ENCODE peak calls at places on chromosomes 1 and 21, in nine cellular contexts. One of them, this sample, is unnamed.
A peak's percentile ranks its signal among the peaks of the same experiment; 100 is the strongest.

GRCh38 chr1:44723496-44724407 is 7.2 kb downstream of the RNU5D-1 start:
- DNase-seq in astrocyte of the cerebellum: no peak
- DNase-seq in left lung: no peak
- DNase-seq in PC-3: no peak
- DNase-seq in AG04450: no peak
- DNase-seq in CD8-positive, alpha-beta T cell: no peak
- DNase-seq in GM10248: peak; percentile 68
- DNase-seq in GM13976: peak; percentile 68
- DNase-seq in cardiac fibroblast: no peak
- DNase-seq in this sample: no peak

GRCh38 chr1:93607814-93608187 is 73.8 kb downstream of the BCAR3 start:
- DNase-seq in astrocyte of the cerebellum: no peak
- DNase-seq in left lung: no peak
- DNase-seq in PC-3: peak; percentile 27
- DNase-seq in AG04450: no peak
- DNase-seq in CD8-positive, alpha-beta T cell: no peak
- DNase-seq in GM10248: peak; percentile 84
- DNase-seq in GM13976: peak; percentile 85
- DNase-seq in cardiac fibroblast: peak; percentile 77
- DNase-seq in this sample: peak; percentile 50

GRCh38 chr1:35049116-35049515 is 17.4 kb upstream of the ZMYM6 start:
- DNase-seq in astrocyte of the cerebellum: no peak
- DNase-seq in left lung: no peak
- DNase-seq in PC-3: no peak
- DNase-seq in AG04450: no peak
- DNase-seq in CD8-positive, alpha-beta T cell: no peak
- DNase-seq in GM10248: no peak
- DNase-seq in GM13976: no peak
- DNase-seq in cardiac fibroblast: peak; percentile 60
- DNase-seq in this sample: peak; percentile 33

GRCh38 chr1:32889731-32890278 is 3.5 kb downstream of the HPCA start:
- DNase-seq in astrocyte of the cerebellum: no peak
- DNase-seq in left lung: no peak
- DNase-seq in PC-3: no peak
- DNase-seq in AG04450: no peak
- DNase-seq in CD8-positive, alpha-beta T cell: no peak
- DNase-seq in GM10248: no peak
- DNase-seq in GM13976: no peak
- DNase-seq in cardiac fibroblast: no peak
- DNase-seq in this sample: no peak

GRCh38 chr1:115158181-115158580 is 68.9 kb upstream of the TSPAN2 start:
- DNase-seq in astrocyte of the cerebellum: no peak
- DNase-seq in left lung: no peak
- DNase-seq in PC-3: peak; percentile 39
- DNase-seq in AG04450: no peak
- DNase-seq in CD8-positive, alpha-beta T cell: no peak
- DNase-seq in GM10248: no peak
- DNase-seq in GM13976: no peak
- DNase-seq in cardiac fibroblast: peak; percentile 63
- DNase-seq in this sample: peak; percentile 81

GRCh38 chr1:84834419-84835064 is 58.5 kb downstream of the LPAR3 start:
- DNase-seq in astrocyte of the cerebellum: peak; percentile 71
- DNase-seq in left lung: no peak
- DNase-seq in PC-3: peak; percentile 95
- DNase-seq in AG04450: no peak
- DNase-seq in CD8-positive, alpha-beta T cell: no peak
- DNase-seq in GM10248: no peak
- DNase-seq in GM13976: no peak
- DNase-seq in cardiac fibroblast: peak; percentile 82
- DNase-seq in this sample: peak; percentile 63

GRCh38 chr21:38467911-38468310 is 30.4 kb downstream of the ERG start:
- DNase-seq in astrocyte of the cerebellum: no peak
- DNase-seq in left lung: no peak
- DNase-seq in PC-3: no peak
- DNase-seq in AG04450: no peak
- DNase-seq in CD8-positive, alpha-beta T cell: no peak
- DNase-seq in GM10248: no peak
- DNase-seq in GM13976: no peak
- DNase-seq in cardiac fibroblast: no peak
- DNase-seq in this sample: no peak

GRCh38 chr21:35107520-35107919 is 58.4 kb upstream of the RUNX1 start:
- DNase-seq in astrocyte of the cerebellum: no peak
- DNase-seq in left lung: no peak
- DNase-seq in PC-3: no peak
- DNase-seq in AG04450: no peak
- DNase-seq in CD8-positive, alpha-beta T cell: no peak
- DNase-seq in GM10248: no peak
- DNase-seq in GM13976: no peak
- DNase-seq in cardiac fibroblast: no peak
- DNase-seq in this sample: no peak

GRCh38 chr1:234848972-234849641 is 239.1 kb upstream of the IRF2BP2 start:
- DNase-seq in astrocyte of the cerebellum: peak; percentile 97
- DNase-seq in left lung: no peak
- DNase-seq in PC-3: peak; percentile 83
- DNase-seq in AG04450: no peak
- DNase-seq in CD8-positive, alpha-beta T cell: no peak
- DNase-seq in GM10248: no peak
- DNase-seq in GM13976: no peak
- DNase-seq in cardiac fibroblast: peak; percentile 71
- DNase-seq in this sample: peak; percentile 92

GRCh38 chr1:156463874-156464273 is 36.7 kb downstream of the MEF2D start:
- DNase-seq in astrocyte of the cerebellum: no peak
- DNase-seq in left lung: no peak
- DNase-seq in PC-3: no peak
- DNase-seq in AG04450: no peak
- DNase-seq in CD8-positive, alpha-beta T cell: no peak
- DNase-seq in GM10248: no peak
- DNase-seq in GM13976: no peak
- DNase-seq in cardiac fibroblast: peak; percentile 63
- DNase-seq in this sample: no peak

GRCh38 chr1:39568208-39568607 is 8.4 kb downstream of the PABPC4 start:
- DNase-seq in astrocyte of the cerebellum: no peak
- DNase-seq in left lung: no peak
- DNase-seq in PC-3: no peak
- DNase-seq in AG04450: no peak
- DNase-seq in CD8-positive, alpha-beta T cell: no peak
- DNase-seq in GM10248: no peak
- DNase-seq in GM13976: no peak
- DNase-seq in cardiac fibroblast: no peak
- DNase-seq in this sample: no peak

GRCh38 chr1:39570477-39571177 is 6.0 kb downstream of the PABPC4 start:
- DNase-seq in astrocyte of the cerebellum: no peak
- DNase-seq in left lung: no peak
- DNase-seq in PC-3: no peak
- DNase-seq in AG04450: no peak
- DNase-seq in CD8-positive, alpha-beta T cell: no peak
- DNase-seq in GM10248: no peak
- DNase-seq in GM13976: no peak
- DNase-seq in cardiac fibroblast: no peak
- DNase-seq in this sample: no peak

GRCh38 chr1:39571178-39571483 is 5.5 kb downstream of the PABPC4 start:
- DNase-seq in astrocyte of the cerebellum: no peak
- DNase-seq in left lung: no peak
- DNase-seq in PC-3: no peak
- DNase-seq in AG04450: no peak
- DNase-seq in CD8-positive, alpha-beta T cell: no peak
- DNase-seq in GM10248: no peak
- DNase-seq in GM13976: no peak
- DNase-seq in cardiac fibroblast: no peak
- DNase-seq in this sample: no peak

GRCh38 chr1:39567302-39567701 is 9.3 kb downstream of the PABPC4 start:
- DNase-seq in astrocyte of the cerebellum: no peak
- DNase-seq in left lung: no peak
- DNase-seq in PC-3: no peak
- DNase-seq in AG04450: no peak
- DNase-seq in CD8-positive, alpha-beta T cell: no peak
- DNase-seq in GM10248: no peak
- DNase-seq in GM13976: no peak
- DNase-seq in cardiac fibroblast: no peak
- DNase-seq in this sample: no peak

DNA sequence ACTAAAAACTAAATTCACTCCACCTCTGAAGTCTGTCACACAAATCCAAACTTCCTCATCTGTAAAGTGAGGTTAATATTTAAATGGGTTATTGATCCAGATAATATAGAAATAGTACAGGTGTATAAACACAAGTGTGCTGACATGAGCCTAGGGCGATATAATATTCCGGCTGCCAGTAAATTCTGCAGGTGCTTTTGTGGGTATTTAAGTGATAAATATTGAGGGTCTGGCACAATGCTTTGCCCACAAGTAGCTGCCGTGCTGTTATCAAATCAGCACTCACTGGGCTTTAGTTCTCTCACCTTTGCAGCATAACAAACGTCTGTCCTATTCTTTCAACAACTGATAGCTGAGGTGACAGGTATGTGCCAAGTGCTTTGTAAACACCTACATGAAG is 7.6 kb downstream of the PABPC4 start:
- DNase-seq in astrocyte of the cerebellum: no peak
- DNase-seq in left lung: no peak
- DNase-seq in PC-3: no peak
- DNase-seq in AG04450: no peak
- DNase-seq in CD8-positive, alpha-beta T cell: no peak
- DNase-seq in GM10248: no peak
- DNase-seq in GM13976: no peak
- DNase-seq in cardiac fibroblast: no peak
- DNase-seq in this sample: no peak
- TF ChIP-seq CTCF in astrocyte of the cerebellum: no peak
- TF ChIP-seq CTCF in left lung: no peak
- TF ChIP-seq CTCF in PC-3: no peak
- TF ChIP-seq CTCF in AG04450: no peak
- TF ChIP-seq CTCF in CD8-positive, alpha-beta T cell: no peak
- TF ChIP-seq CTCF in GM10248: no peak
- TF ChIP-seq CTCF in GM13976: no peak
- TF ChIP-seq CTCF in cardiac fibroblast: no peak
- TF ChIP-seq CTCF in this sample: no peak

DNA sequence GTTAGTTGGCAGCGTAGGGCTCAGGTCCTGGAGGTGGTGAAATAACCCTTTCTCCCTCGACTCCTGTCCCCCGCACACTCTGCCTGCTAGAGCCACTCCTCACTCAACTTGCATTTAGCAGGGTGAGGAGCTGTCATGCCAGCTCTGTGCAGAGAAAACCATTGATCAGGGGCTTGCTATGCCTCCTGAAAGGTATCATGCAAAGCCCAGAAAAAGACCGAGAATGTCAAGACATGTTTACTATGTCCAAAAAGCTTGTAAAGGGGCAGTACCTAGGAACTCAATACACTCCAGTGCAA is 18.0 kb downstream of the ALDH4A1 start:
- DNase-seq in astrocyte of the cerebellum: no peak
- DNase-seq in left lung: no peak
- DNase-seq in PC-3: no peak
- DNase-seq in AG04450: no peak
- DNase-seq in CD8-positive, alpha-beta T cell: no peak
- DNase-seq in GM10248: no peak
- DNase-seq in GM13976: no peak
- DNase-seq in cardiac fibroblast: no peak
- DNase-seq in this sample: no peak
- TF ChIP-seq CTCF in astrocyte of the cerebellum: no peak
- TF ChIP-seq CTCF in left lung: no peak
- TF ChIP-seq CTCF in PC-3: peak; percentile 5
- TF ChIP-seq CTCF in AG04450: no peak
- TF ChIP-seq CTCF in CD8-positive, alpha-beta T cell: peak; percentile 45
- TF ChIP-seq CTCF in GM10248: no peak
- TF ChIP-seq CTCF in GM13976: no peak
- TF ChIP-seq CTCF in cardiac fibroblast: no peak
- TF ChIP-seq CTCF in this sample: peak; percentile 67

GRCh38 chr1:157628773-157629172 is 30.9 kb upstream of the FCRL4 start:
- DNase-seq in astrocyte of the cerebellum: no peak
- DNase-seq in left lung: no peak
- DNase-seq in PC-3: no peak
- DNase-seq in AG04450: no peak
- DNase-seq in CD8-positive, alpha-beta T cell: no peak
- DNase-seq in GM10248: no peak
- DNase-seq in GM13976: no peak
- DNase-seq in cardiac fibroblast: no peak
- DNase-seq in this sample: no peak

GRCh38 chr1:157622471-157622870 is 24.6 kb upstream of the FCRL4 start:
- DNase-seq in astrocyte of the cerebellum: no peak
- DNase-seq in left lung: no peak
- DNase-seq in PC-3: no peak
- DNase-seq in AG04450: no peak
- DNase-seq in CD8-positive, alpha-beta T cell: no peak
- DNase-seq in GM10248: no peak
- DNase-seq in GM13976: no peak
- DNase-seq in cardiac fibroblast: no peak
- DNase-seq in this sample: no peak

GRCh38 chr1:157624471-157624870 is 26.6 kb upstream of the FCRL4 start:
- DNase-seq in astrocyte of the cerebellum: no peak
- DNase-seq in left lung: no peak
- DNase-seq in PC-3: no peak
- DNase-seq in AG04450: no peak
- DNase-seq in CD8-positive, alpha-beta T cell: no peak
- DNase-seq in GM10248: no peak
- DNase-seq in GM13976: no peak
- DNase-seq in cardiac fibroblast: no peak
- DNase-seq in this sample: no peak

GRCh38 chr1:157626099-157626498 is 28.2 kb upstream of the FCRL4 start:
- DNase-seq in astrocyte of the cerebellum: no peak
- DNase-seq in left lung: no peak
- DNase-seq in PC-3: peak; percentile 20
- DNase-seq in AG04450: no peak
- DNase-seq in CD8-positive, alpha-beta T cell: no peak
- DNase-seq in GM10248: peak; percentile 60
- DNase-seq in GM13976: peak; percentile 41
- DNase-seq in cardiac fibroblast: no peak
- DNase-seq in this sample: no peak
- TF ChIP-seq CTCF in astrocyte of the cerebellum: no peak
- TF ChIP-seq CTCF in left lung: no peak
- TF ChIP-seq CTCF in PC-3: peak; percentile 52
- TF ChIP-seq CTCF in AG04450: no peak
- TF ChIP-seq CTCF in CD8-positive, alpha-beta T cell: no peak
- TF ChIP-seq CTCF in GM10248: peak; percentile 71
- TF ChIP-seq CTCF in GM13976: peak; percentile 37
- TF ChIP-seq CTCF in cardiac fibroblast: no peak
- TF ChIP-seq CTCF in this sample: peak; percentile 16

DNA sequence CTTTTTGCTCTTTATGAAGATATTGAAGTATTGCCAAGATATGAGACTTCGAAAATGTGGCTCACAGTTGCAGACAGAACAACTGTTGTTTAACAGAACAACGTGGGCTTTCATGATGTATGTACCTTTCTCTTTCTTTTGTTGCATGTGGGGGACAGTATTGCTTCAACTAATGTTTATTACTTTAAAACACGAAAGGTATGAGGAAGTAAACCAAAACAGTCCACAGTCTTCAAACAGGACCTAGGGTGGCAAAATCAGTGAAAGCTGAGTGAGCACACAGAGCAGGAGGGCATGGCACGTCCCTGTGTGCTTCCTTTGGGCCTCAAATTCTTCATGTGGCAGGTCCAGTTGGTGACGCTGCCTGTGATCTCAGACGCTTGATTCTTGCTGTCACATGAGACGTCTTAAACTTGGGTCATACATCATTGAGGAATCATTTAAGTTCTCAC is 7.8 kb upstream of the CHAF1B start:
- DNase-seq in astrocyte of the cerebellum: no peak
- DNase-seq in left lung: no peak
- DNase-seq in PC-3: no peak
- DNase-seq in AG04450: no peak
- DNase-seq in CD8-positive, alpha-beta T cell: no peak
- DNase-seq in GM10248: no peak
- DNase-seq in GM13976: no peak
- DNase-seq in cardiac fibroblast: no peak
- DNase-seq in this sample: no peak
- TF ChIP-seq CTCF in astrocyte of the cerebellum: no peak
- TF ChIP-seq CTCF in left lung: no peak
- TF ChIP-seq CTCF in PC-3: no peak
- TF ChIP-seq CTCF in AG04450: no peak
- TF ChIP-seq CTCF in CD8-positive, alpha-beta T cell: no peak
- TF ChIP-seq CTCF in GM10248: no peak
- TF ChIP-seq CTCF in GM13976: no peak
- TF ChIP-seq CTCF in cardiac fibroblast: no peak
- TF ChIP-seq CTCF in this sample: no peak

This sample was measured in HFFc6.